ENCODE peak calls at places on chromosomes 5 and 9, in eight cellular contexts. A is left cardiac atrium, J is fibroblast of the conjunctiva, S is ovary, V is transverse colon, L is endodermal cell, E is SW 1271, R is MCF 10A. K is an unnamed sample.

GRCh38 chr9:71681708-71682268 is 86.5 kb downstream of the CEMIP2 start:
- DNase-seq in A (no peak), J (no peak), S (no peak), V (peak), L (no peak), E (no peak), R (no peak), K (peak)

GRCh38 chr5:5665225-5666075 is 243.0 kb downstream of the ICE1 start:
- DNase-seq in A (no peak), J (no peak), S (no peak), V (no peak), L (no peak), E (no peak), R (peak), K (no peak)

GRCh38 chr9:5842926-5843325 is 10.0 kb upstream of the ERMP1 start:
- DNase-seq in A (no peak), J (no peak), S (no peak), V (no peak), L (no peak), E (no peak), R (no peak), K (no peak)

GRCh38 chr9:70136632-70137031 is 93.0 kb downstream of the MAMDC2 start:
- DNase-seq in A (no peak), J (no peak), S (no peak), V (no peak), L (no peak), E (no peak), R (peak), K (no peak)

GRCh38 chr9:32551491-32552049 is 557 bp upstream of the SMIM27 start:
- DNase-seq in A (peak), J (no peak), S (peak), V (peak), L (no peak), E (no peak), R (no peak), K (no peak)

GRCh38 chr5:151225475-151225874 is 1.6 kb upstream of the CCDC69 start:
- DNase-seq in A (no peak), J (no peak), S (no peak), V (no peak), L (no peak), E (no peak), R (no peak), K (no peak)

GRCh38 chr9:127872492-127873222 is 4.8 kb downstream of the AK1 start:
- DNase-seq in A (no peak), J (no peak), S (no peak), V (no peak), L (no peak), E (no peak), R (no peak), K (no peak)

GRCh38 chr5:176943816-176944215 is 44.7 kb upstream of the HK3 start:
- DNase-seq in A (no peak), J (no peak), S (no peak), V (no peak), L (no peak), E (no peak), R (no peak), K (no peak)

GRCh38 chr9:137960496-137960895 is 82.9 kb downstream of the CACNA1B start:
- DNase-seq in A (no peak), J (no peak), S (no peak), V (no peak), L (peak), E (no peak), R (no peak), K (no peak)

GRCh38 chr5:59272744-59273427 is 620.6 kb downstream of the PDE4D start:
- DNase-seq in A (no peak), J (no peak), S (no peak), V (no peak), L (no peak), E (no peak), R (no peak), K (no peak)